ENCODE peak calls at places on chromosomes 4 and X, in four cellular contexts. One of them, this sample, is unnamed.

GRCh38 chrX:110759785-110760184 is 35.8 kb downstream of the CHRDL1 start:
- DNase-seq in activated CD8-positive, alpha-beta memory T cell treated with anti-CD3 and anti-CD28 coated beads, Interleukin-2, amount 50 U/mL, for 48 hours: no peak
- DNase-seq in GM23248: peak; percentile 85
- DNase-seq in progenitor cell of endocrine pancreas: no peak
- DNase-seq in this sample: no peak

GRCh38 chrX:44913656-44914531 is 40.9 kb downstream of the KDM6A start:
- DNase-seq in activated CD8-positive, alpha-beta memory T cell treated with anti-CD3 and anti-CD28 coated beads, Interleukin-2, amount 50 U/mL, for 48 hours: no peak
- DNase-seq in GM23248: no peak
- DNase-seq in progenitor cell of endocrine pancreas: no peak
- DNase-seq in this sample: no peak

GRCh38 chr4:109164011-109164410 is 138.4 kb downstream of the COL25A1 start:
- DNase-seq in activated CD8-positive, alpha-beta memory T cell treated with anti-CD3 and anti-CD28 coated beads, Interleukin-2, amount 50 U/mL, for 48 hours: no peak
- DNase-seq in GM23248: peak; percentile 31
- DNase-seq in progenitor cell of endocrine pancreas: no peak
- DNase-seq in this sample: no peak

GRCh38 chrX:103017542-103017941 is 46.4 kb downstream of the BEX1 start:
- DNase-seq in activated CD8-positive, alpha-beta memory T cell treated with anti-CD3 and anti-CD28 coated beads, Interleukin-2, amount 50 U/mL, for 48 hours: no peak
- DNase-seq in GM23248: peak; percentile 23
- DNase-seq in progenitor cell of endocrine pancreas: no peak
- DNase-seq in this sample: no peak

GRCh38 chr4:27616166-27616565 is 755.5 kb downstream of the STIM2 start:
- DNase-seq in activated CD8-positive, alpha-beta memory T cell treated with anti-CD3 and anti-CD28 coated beads, Interleukin-2, amount 50 U/mL, for 48 hours: no peak
- DNase-seq in GM23248: no peak
- DNase-seq in progenitor cell of endocrine pancreas: no peak
- DNase-seq in this sample: no peak

GRCh38 chr4:153649572-153649991 is 34.5 kb upstream of the TLR2 start:
- DNase-seq in activated CD8-positive, alpha-beta memory T cell treated with anti-CD3 and anti-CD28 coated beads, Interleukin-2, amount 50 U/mL, for 48 hours: no peak
- DNase-seq in GM23248: peak; percentile 56
- DNase-seq in progenitor cell of endocrine pancreas: no peak
- DNase-seq in this sample: no peak

GRCh38 chrX:10045327-10046000 is 78.3 kb downstream of the CLDN34 start:
- DNase-seq in activated CD8-positive, alpha-beta memory T cell treated with anti-CD3 and anti-CD28 coated beads, Interleukin-2, amount 50 U/mL, for 48 hours: no peak
- DNase-seq in GM23248: no peak
- DNase-seq in progenitor cell of endocrine pancreas: no peak
- DNase-seq in this sample: no peak

GRCh38 chrX:47815901-47816845 is 20.5 kb upstream of the ZNF81 start:
- DNase-seq in activated CD8-positive, alpha-beta memory T cell treated with anti-CD3 and anti-CD28 coated beads, Interleukin-2, amount 50 U/mL, for 48 hours: no peak
- DNase-seq in GM23248: peak; percentile 4
- DNase-seq in progenitor cell of endocrine pancreas: no peak
- DNase-seq in this sample: no peak

GRCh38 chr4:52250124-52250523 is 199.0 kb downstream of the SPATA18 start:
- DNase-seq in activated CD8-positive, alpha-beta memory T cell treated with anti-CD3 and anti-CD28 coated beads, Interleukin-2, amount 50 U/mL, for 48 hours: no peak
- DNase-seq in GM23248: peak; percentile 35
- DNase-seq in progenitor cell of endocrine pancreas: no peak
- DNase-seq in this sample: no peak

GRCh38 chrX:63810746-63811145 is 25.7 kb upstream of the ARHGEF9 start:
- DNase-seq in activated CD8-positive, alpha-beta memory T cell treated with anti-CD3 and anti-CD28 coated beads, Interleukin-2, amount 50 U/mL, for 48 hours: no peak
- DNase-seq in GM23248: no peak
- DNase-seq in progenitor cell of endocrine pancreas: no peak
- DNase-seq in this sample: no peak

GRCh38 chr4:47718691-47719090 is 119.2 kb downstream of the CORIN start:
- DNase-seq in activated CD8-positive, alpha-beta memory T cell treated with anti-CD3 and anti-CD28 coated beads, Interleukin-2, amount 50 U/mL, for 48 hours: no peak
- DNase-seq in GM23248: peak; percentile 15
- DNase-seq in progenitor cell of endocrine pancreas: no peak
- DNase-seq in this sample: no peak

GRCh38 chr4:84887824-84888223 is 78.7 kb downstream of the WDFY3 start:
- DNase-seq in activated CD8-positive, alpha-beta memory T cell treated with anti-CD3 and anti-CD28 coated beads, Interleukin-2, amount 50 U/mL, for 48 hours: no peak
- DNase-seq in GM23248: peak; percentile 79
- DNase-seq in progenitor cell of endocrine pancreas: no peak
- DNase-seq in this sample: no peak

GRCh38 chrX:107008034-107008433 is 8.0 kb upstream of the MORC4 start:
- DNase-seq in activated CD8-positive, alpha-beta memory T cell treated with anti-CD3 and anti-CD28 coated beads, Interleukin-2, amount 50 U/mL, for 48 hours: no peak
- DNase-seq in GM23248: no peak
- DNase-seq in progenitor cell of endocrine pancreas: no peak
- DNase-seq in this sample: no peak

GRCh38 chr4:3302164-3302785 is 9.5 kb downstream of the RGS12 start:
- DNase-seq in activated CD8-positive, alpha-beta memory T cell treated with anti-CD3 and anti-CD28 coated beads, Interleukin-2, amount 50 U/mL, for 48 hours: peak; percentile 85
- DNase-seq in GM23248: no peak
- DNase-seq in progenitor cell of endocrine pancreas: no peak
- DNase-seq in this sample: no peak